ENCODE peak calls at places on chromosomes 1 and 21, in five cellular contexts. L is uterus, V is lower leg skin, O is MM.1S, W is fibroblast of the aortic adventitia. Z is an unnamed sample.

GRCh38 chr1:200180821-200181220 is 153.3 kb downstream of the NR5A2 start:
- DNase-seq in O (no peak), V (no peak), W (peak; percentile 85), L (no peak), Z (peak; percentile 64)

GRCh38 chr1:109773203-109773899 is 9.6 kb upstream of the EPS8L3 start:
- DNase-seq in V (peak; percentile 96), O (peak; percentile 68), W (peak; percentile 91), L (peak; percentile 86), Z (peak; percentile 92)

GRCh38 chr1:52748119-52748518 is 21.9 kb downstream of the ZYG11B start:
- DNase-seq in O (no peak), L (no peak), V (no peak), W (peak; percentile 44), Z (peak; percentile 20)

GRCh38 chr1:234144866-234145265 is 228.4 kb upstream of the COA6 start:
- DNase-seq in L (no peak), W (no peak), V (no peak), O (no peak), Z (no peak)

GRCh38 chr1:86064899-86065298 is 91.7 kb downstream of the COL24A1 start:
- DNase-seq in W (no peak), V (no peak), O (no peak), L (no peak), Z (no peak)

GRCh38 chr1:196467230-196467629 is 141.0 kb downstream of the KCNT2 start:
- DNase-seq in L (no peak), V (no peak), W (no peak), O (no peak), Z (no peak)

GRCh38 chr21:44865561-44866280 is 7.8 kb downstream of the PTTG1IP start:
- DNase-seq in W (no peak), L (no peak), V (no peak), O (peak; percentile 32), Z (peak; percentile 17)

GRCh38 chr1:77802026-77802425 is 22.6 kb downstream of the MIGA1 start:
- DNase-seq in W (no peak), V (no peak), L (no peak), O (no peak), Z (no peak)

GRCh38 chr1:47351305-47351704 is 17.7 kb downstream of the CMPK1 start:
- DNase-seq in W (peak; percentile 19), L (no peak), O (peak; percentile 17), V (no peak), Z (peak; percentile 11)

GRCh38 chr1:182149411-182149965 is 88.0 kb upstream of the ZNF648 start:
- DNase-seq in V (no peak), W (peak; percentile 66), O (no peak), L (no peak), Z (peak; percentile 67)

GRCh38 chr1:119448112-119448511 is 33.2 kb downstream of the HSD3B2 start:
- DNase-seq in W (no peak), L (no peak), V (no peak), O (no peak), Z (no peak)

GRCh38 chr1:96464159-96464558 is 257.4 kb upstream of the PTBP2 start:
- DNase-seq in W (peak; percentile 49), V (no peak), O (no peak), L (no peak), Z (no peak)

GRCh38 chr1:54249798-54250497 is 50.0 kb downstream of the MRPL37 start:
- DNase-seq in O (no peak), V (no peak), L (no peak), W (peak; percentile 74), Z (peak; percentile 65)

GRCh38 chr1:170537798-170538503 is 6.0 kb downstream of the GORAB start:
- DNase-seq in V (no peak), W (peak; percentile 66), L (no peak), O (no peak), Z (peak; percentile 78)

GRCh38 chr21:14325575-14325974 is 57.4 kb downstream of the HSPA13 start:
- DNase-seq in L (no peak), W (no peak), V (no peak), O (no peak), Z (no peak)

GRCh38 chr1:37448691-37449417 is 25.5 kb upstream of the ZC3H12A start:
- DNase-seq in W (no peak), O (no peak), V (no peak), L (no peak), Z (peak; percentile 10)

GRCh38 chr1:248788327-248788726 is 32.8 kb upstream of the LYPD8 start:
- DNase-seq in L (no peak), W (no peak), V (no peak), O (no peak), Z (no peak)

GRCh38 chr1:210709694-210710093 is 381.0 kb downstream of the HHAT start:
- DNase-seq in W (no peak), O (no peak), V (no peak), L (no peak), Z (no peak)

GRCh38 chr21:32475162-32475812 is 62.8 kb downstream of the EVA1C start:
- DNase-seq in O (no peak), V (no peak), L (no peak), W (peak; percentile 87), Z (peak; percentile 88)

GRCh38 chr1:180221461-180221860 is 8.6 kb upstream of the LHX4 start:
- DNase-seq in O (no peak), V (peak; percentile 48), L (no peak), W (no peak), Z (no peak)

GRCh38 chr1:100862591-100862990 is 32.1 kb downstream of the EXTL2 start:
- DNase-seq in O (no peak), W (peak; percentile 28), L (no peak), V (no peak), Z (peak; percentile 70)

GRCh38 chr1:76587213-76587612 is 280.1 kb upstream of the ST6GALNAC5 start:
- DNase-seq in W (no peak), V (no peak), L (no peak), O (no peak), Z (no peak)

GRCh38 chr1:165928075-165928731 is 100.8 kb downstream of the UCK2 start:
- DNase-seq in O (peak; percentile 77), W (peak; percentile 63), L (peak; percentile 36), V (peak; percentile 82), Z (peak; percentile 60)

GRCh38 chr1:2443285-2444137 is 31.1 kb upstream of the PEX10 start:
- DNase-seq in V (no peak), W (no peak), L (no peak), O (no peak), Z (no peak)

GRCh38 chr1:96509944-96510343 is 211.6 kb upstream of the PTBP2 start:
- DNase-seq in L (no peak), W (no peak), O (no peak), V (no peak), Z (no peak)

GRCh38 chr1:21344750-21345443 is 54.6 kb upstream of the ECE1 start:
- DNase-seq in V (peak; percentile 88), L (no peak), O (peak; percentile 36), W (no peak), Z (no peak)

GRCh38 chr1:182700351-182700709 is 15.9 kb upstream of the RGS8 start:
- DNase-seq in L (no peak), O (no peak), W (no peak), V (no peak), Z (no peak)

GRCh38 chr1:2645776-2646175 is 13.0 kb upstream of the MMEL1 start:
- DNase-seq in L (no peak), O (no peak), W (no peak), V (peak; percentile 67), Z (no peak)

DNA sequence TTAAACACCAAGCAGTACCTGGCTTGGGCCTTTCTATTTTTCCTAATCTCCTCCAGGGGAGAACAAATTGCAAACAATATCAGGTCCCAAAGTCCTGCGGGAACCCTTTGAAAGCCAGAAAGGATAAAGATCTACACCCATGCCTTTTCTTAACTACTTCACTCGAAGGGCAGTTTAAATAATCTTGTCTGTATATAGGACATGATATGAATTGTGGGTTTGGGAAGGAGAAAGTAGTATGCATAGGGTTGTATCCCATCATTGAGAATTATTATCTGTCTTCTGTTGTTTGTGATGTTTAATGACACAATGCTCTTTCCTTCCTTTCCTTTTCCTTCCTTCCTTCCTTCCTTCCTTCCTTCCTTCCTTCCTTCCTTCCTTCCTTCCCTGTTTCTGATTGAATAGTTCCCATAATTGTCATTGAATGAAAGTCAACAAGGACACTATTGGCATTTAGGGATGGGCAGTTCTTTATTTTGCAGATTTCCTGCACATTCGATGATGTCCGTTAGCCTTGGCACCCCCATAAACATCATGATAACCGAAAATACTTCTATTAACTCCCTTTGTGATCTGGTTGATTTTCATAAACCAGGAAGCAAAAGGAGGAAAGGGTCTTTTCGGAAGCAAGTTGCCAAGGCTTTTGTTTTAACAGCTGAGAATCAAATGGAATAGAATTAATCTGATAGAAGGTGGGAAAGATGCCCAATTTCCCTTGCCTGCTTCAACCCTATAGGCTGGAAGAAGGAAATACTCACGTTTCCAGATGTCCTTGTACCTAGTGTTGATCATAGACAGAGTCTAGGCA is 141.3 kb downstream of the ATG4C start:
- DNase-seq in L (no peak), W (no peak), O (no peak), V (no peak), Z (no peak)
- H3K4me3 ChIP-seq in L (no peak overlapping the region), W (no peak overlapping the region), O (no peak overlapping the region), V (no peak overlapping the region), Z (no peak overlapping the region)

GRCh38 chr1:185825556-185825955 is 91.4 kb downstream of the HMCN1 start:
- DNase-seq in V (no peak), L (no peak), W (peak; percentile 26), O (no peak), Z (peak; percentile 29)

GRCh38 chr1:185824106-185824505 is 89.9 kb downstream of the HMCN1 start:
- DNase-seq in O (no peak), W (no peak), V (no peak), L (no peak), Z (no peak)

GRCh38 chr1:185823471-185823870 is 89.3 kb downstream of the HMCN1 start:
- DNase-seq in W (peak; percentile 54), L (no peak), O (no peak), V (no peak), Z (peak; percentile 16)

GRCh38 chr1:185819798-185820197 is 85.6 kb downstream of the HMCN1 start:
- DNase-seq in O (no peak), L (no peak), V (no peak), W (no peak), Z (no peak)

GRCh38 chr1:185821612-185822385 is 87.6 kb downstream of the HMCN1 start:
- DNase-seq in W (no peak), L (no peak), O (no peak), V (no peak), Z (no peak)
- TF ChIP-seq CTCF in W (no peak), L (no peak), O (no peak), V (no peak), Z (no peak)

DNA sequence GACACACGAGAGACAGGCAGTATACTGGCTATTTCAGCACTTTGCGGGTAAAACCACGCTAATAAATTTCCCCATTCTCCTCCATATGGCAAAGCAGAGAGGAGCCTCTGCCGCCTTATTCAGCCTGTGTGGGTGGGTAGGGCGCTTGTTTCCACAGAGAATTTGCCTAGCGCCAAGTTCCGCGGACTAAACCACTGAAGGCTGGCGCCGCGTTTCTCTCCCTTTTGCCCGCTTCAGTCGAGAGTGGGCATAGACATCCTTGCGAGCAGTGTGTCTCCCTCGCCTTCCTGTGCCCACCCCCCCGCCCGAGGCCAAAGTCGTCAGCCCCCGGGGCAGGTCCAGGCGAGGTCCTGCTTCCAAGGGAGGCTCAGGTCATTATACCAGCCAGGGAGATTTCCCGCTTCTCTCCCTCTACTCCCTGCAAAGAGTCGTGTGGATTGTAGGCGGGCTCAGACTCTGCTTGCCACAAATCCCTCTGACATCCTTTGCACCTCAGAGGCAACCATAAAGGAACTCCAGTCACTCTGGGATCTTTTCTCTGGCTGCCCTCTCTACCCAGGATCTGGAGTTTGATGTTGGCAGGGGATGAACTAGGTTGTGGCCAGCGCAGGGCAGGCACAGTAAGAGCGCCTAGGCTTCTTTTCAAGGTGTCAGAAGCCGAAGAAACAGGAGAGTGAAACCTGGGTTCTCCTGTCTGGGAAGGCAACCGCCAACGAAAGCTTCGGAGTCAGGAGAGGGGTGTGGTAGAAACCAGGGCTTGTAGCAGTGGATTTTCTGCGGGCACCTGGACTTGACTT is 8.8 kb downstream of the HLX start:
- DNase-seq in V (no peak), W (no peak), L (no peak), O (no peak), Z (no peak)
- H3K4me3 ChIP-seq in V (no peak overlapping the region), W (no peak overlapping the region), L (no peak overlapping the region), O (no peak overlapping the region), Z (no peak overlapping the region)

GRCh38 chr1:230222678-230223077 is 155.6 kb downstream of the GALNT2 start:
- DNase-seq in W (no peak), L (no peak), O (no peak), V (no peak), Z (peak; percentile 37)
- TF ChIP-seq CTCF in W (peak; percentile 42), L (no peak), O (peak; percentile 22), V (no peak), Z (peak; percentile 44)

Z was measured in fibroblast of pulmonary artery.